ENCODE peak calls at places on chromosomes 11 and 22, in ten cellular contexts. L is heart left ventricle, Q is A549, J is esophagus muscularis mucosa, M is breast epithelium, H is IMR-90, Y is testis, O is Peyer's patch, T is H1, I is stomach. A is an unnamed sample.

GRCh38 chr11:127108838-127109237 is 108.3 kb upstream of the KIRREL3 start:
- DNase-seq in L (no peak), Q (no peak), J (no peak), M (no peak), H (no peak), Y (no peak), O (no peak), T (no peak), I (no peak), A (no peak)

GRCh38 chr11:127461575-127462344 is 461.2 kb upstream of the KIRREL3 start:
- DNase-seq in L (no peak), Q (no peak), J (no peak), M (no peak), H (no peak), Y (no peak), O (no peak), T (no peak), I (no peak), A (no peak)

GRCh38 chr11:128341280-128341679 is 246.1 kb downstream of the ETS1 start:
- DNase-seq in L (peak; percentile 35), Q (no peak), J (no peak), M (no peak), H (no peak), Y (no peak), O (peak; percentile 55), T (no peak), I (no peak), A (no peak)

GRCh38 chr11:121895919-121896318 is 220.1 kb downstream of the BLID start:
- DNase-seq in L (no peak), Q (no peak), J (no peak), M (no peak), H (peak; percentile 61), Y (no peak), O (no peak), T (no peak), I (no peak), A (no peak)

GRCh38 chr11:75350743-75351540 is 519 bp downstream of the ARRB1 start:
- DNase-seq in L (peak; percentile 47), Q (no peak), J (no peak), M (no peak), H (peak; percentile 46), Y (peak; percentile 51), O (peak; percentile 34), T (peak; percentile 63), I (peak; percentile 65), A (peak; percentile 65)

GRCh38 chr22:31604746-31605705 is 57.0 kb downstream of the PISD start:
- DNase-seq in L (no peak), Q (no peak), J (no peak), M (no peak), H (no peak), Y (no peak), O (no peak), T (no peak), I (no peak), A (no peak)

GRCh38 chr22:35299217-35299716 is 427 bp upstream of the TOM1 start:
- DNase-seq in L (no peak), Q (no peak), J (no peak), M (no peak), H (no peak), Y (no peak), O (peak; percentile 21), T (no peak), I (no peak), A (peak; percentile 28)

GRCh38 chr11:59753650-59754493 is 1.3 kb upstream of the STX3 start:
- DNase-seq in L (peak; percentile 86), Q (peak; percentile 90), J (peak; percentile 97), M (peak; percentile 83), H (peak; percentile 63), Y (peak; percentile 95), O (peak; percentile 85), T (peak; percentile 92), I (peak; percentile 90), A (peak; percentile 90)

GRCh38 chr11:48081151-48082010 is 101.0 kb downstream of the PTPRJ start:
- DNase-seq in L (peak; percentile 76), Q (no peak), J (no peak), M (no peak), H (peak; percentile 59), Y (peak; percentile 18), O (peak; percentile 25), T (no peak), I (no peak), A (peak; percentile 72)

GRCh38 chr11:31656051-31656450 is 146.5 kb downstream of the ELP4 start:
- DNase-seq in L (no peak), Q (no peak), J (no peak), M (no peak), H (peak; percentile 9), Y (no peak), O (no peak), T (no peak), I (no peak), A (no peak)

GRCh38 chr11:68842427-68843051 is 823 bp upstream of the CPT1A start:
- DNase-seq in L (no peak), Q (no peak), J (no peak), M (no peak), H (no peak), Y (no peak), O (no peak), T (no peak), I (no peak), A (no peak)

GRCh38 chr11:44068180-44068579 is 2.1 kb downstream of the ACCS start:
- DNase-seq in L (no peak), Q (no peak), J (no peak), M (no peak), H (no peak), Y (no peak), O (no peak), T (no peak), I (no peak), A (no peak)

GRCh38 chr11:44065161-44065571 is 904 bp upstream of the ACCS start:
- DNase-seq in L (no peak), Q (no peak), J (no peak), M (no peak), H (no peak), Y (no peak), O (no peak), T (no peak), I (no peak), A (no peak)

GRCh38 chr11:44066732-44067131 is 662 bp downstream of the ACCS start:
- DNase-seq in L (no peak), Q (no peak), J (no peak), M (no peak), H (peak; percentile 69), Y (no peak), O (peak; percentile 20), T (no peak), I (no peak), A (peak; percentile 40)

GRCh38 chr11:44065851-44066731 is at the start of gene ACCS:
- DNase-seq in L (peak; percentile 95), Q (peak; percentile 90), J (peak; percentile 99), M (peak; percentile 92), H (peak; percentile 87), Y (peak; percentile 98), O (peak; percentile 97), T (peak; percentile 92), I (peak; percentile 96), A (peak; percentile 98)

DNA sequence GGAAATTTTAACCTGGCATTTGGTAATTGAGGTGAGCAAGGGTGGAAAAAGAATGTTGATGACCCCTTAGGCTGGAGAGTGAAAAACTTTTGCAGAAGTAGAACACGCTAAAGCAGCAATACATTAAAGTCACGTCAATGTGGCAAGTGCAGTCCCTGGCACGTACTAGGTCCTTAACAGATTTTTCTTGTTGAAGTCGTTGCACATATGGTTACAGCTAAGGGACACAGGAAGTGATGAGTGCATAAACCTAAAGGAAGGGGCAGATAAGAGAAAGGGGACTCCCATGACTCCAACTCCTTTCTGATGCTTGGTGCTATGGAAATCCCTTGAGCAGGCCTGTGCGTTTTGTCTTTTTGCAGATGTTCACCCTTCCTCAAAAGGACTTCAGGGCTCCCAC is 1.2 kb downstream of the ACCS start:
- DNase-seq in L (no peak), Q (no peak), J (no peak), M (no peak), H (no peak), Y (no peak), O (no peak), T (no peak), I (no peak), A (no peak)
- TF ChIP-seq POLR2A in L (no peak), Q (no peak), J (no peak), M (no peak), H (no peak), Y (no peak), O (no peak), T (no peak), I (no peak), A (no peak)

DNA sequence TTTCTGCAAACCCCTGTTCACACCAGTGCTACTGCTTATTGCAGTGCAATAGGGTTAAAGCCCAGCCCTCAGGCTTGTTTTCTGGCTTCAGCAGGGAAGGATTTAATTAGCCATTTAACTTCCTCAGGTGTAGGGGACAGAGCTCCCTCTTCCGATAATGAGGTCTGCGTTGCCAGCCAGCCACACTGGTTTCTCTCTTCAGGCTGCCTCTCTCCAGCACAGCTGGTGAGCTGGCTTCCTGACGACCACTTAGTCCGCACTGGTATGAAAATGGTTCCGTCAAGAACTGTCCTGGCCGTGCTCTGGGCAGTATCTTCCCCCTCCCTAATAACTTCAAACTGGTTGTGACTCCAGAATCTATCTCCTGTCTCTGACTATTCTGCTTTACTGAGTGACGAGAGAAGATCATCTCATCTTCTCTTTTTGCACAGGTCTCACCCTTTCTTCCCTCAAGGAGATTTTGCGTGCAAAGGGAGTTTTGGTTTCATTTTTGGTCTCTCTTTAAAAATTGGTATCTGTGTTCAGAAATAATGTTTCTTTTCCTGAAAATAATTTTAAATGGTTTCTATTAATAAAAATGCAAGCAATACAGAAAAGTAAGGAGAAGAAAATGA is 49.2 kb downstream of the CNTN5 start:
- DNase-seq in L (no peak), Q (no peak), J (no peak), M (no peak), H (no peak), Y (peak; percentile 39), O (no peak), T (peak; percentile 51), I (no peak), A (peak; percentile 27)
- H3K4me3 ChIP-seq in L (peak overlapping the region; percentile 45), Q (peak overlapping the region; percentile 15), J (peak overlapping the region; percentile 48), M (peak overlapping the region; percentile 40), H (peak overlapping the region; percentile 45), Y (peak overlapping the region; percentile 4), O (peak overlapping the region; percentile 50), T (no peak overlapping the region), I (peak overlapping the region; percentile 30), A (no peak overlapping the region)

GRCh38 chr11:8685306-8685705 is 2.7 kb downstream of the RPL27A start:
- DNase-seq in L (no peak), Q (no peak), J (no peak), M (no peak), H (no peak), Y (no peak), O (no peak), T (no peak), I (no peak), A (no peak)
- H3K27ac ChIP-seq in L (no peak overlapping the region), Q (peak overlapping the region; percentile 98), J (no peak overlapping the region), M (no peak overlapping the region), H (no peak overlapping the region), Y (no peak overlapping the region), O (no peak overlapping the region), T (peak overlapping the region; percentile 7), I (peak overlapping the region; percentile 97), A (no peak overlapping the region)

GRCh38 chr11:16242806-16243205 is 113.5 kb downstream of the SOX6 start:
- DNase-seq in L (no peak), Q (no peak), J (no peak), M (no peak), H (no peak), Y (no peak), O (no peak), T (no peak), I (no peak), A (no peak)

GRCh38 chr11:16240687-16241086 is 115.7 kb downstream of the SOX6 start:
- DNase-seq in L (no peak), Q (no peak), J (no peak), M (no peak), H (no peak), Y (no peak), O (no peak), T (no peak), I (no peak), A (no peak)

GRCh38 chr11:16239130-16240105 is 116.9 kb downstream of the SOX6 start:
- DNase-seq in L (no peak), Q (no peak), J (no peak), M (no peak), H (peak; percentile 48), Y (no peak), O (no peak), T (no peak), I (no peak), A (no peak)
- TF ChIP-seq POLR2A in L (no peak), Q (no peak), J (no peak), M (no peak), H (no peak), Y (no peak), O (no peak), T (no peak), I (no peak), A (no peak)